ENCODE peak calls at places on chromosomes 12 and 14, in five cellular contexts. T is stimulated activated CD8-positive, alpha-beta memory T cell treated with anti-CD3 and anti-CD28 coated beads, Interleukin-4, amount 100 ng/mL, for 1 hour; E is Calu3; M is fibroblast of pulmonary artery; B is lower leg skin. S is an unnamed sample.

GRCh38 chr12:81450920-81451739 is 308.0 kb downstream of the PPFIA2 start:
- DNase-seq in T (no peak), E (peak; percentile 72), M (peak; percentile 81), B (no peak), S (peak; percentile 74)

GRCh38 chr12:93860659-93861373 is 183.6 kb downstream of the CRADD start:
- DNase-seq in T (no peak), E (no peak), M (no peak), B (no peak), S (peak; percentile 88)

GRCh38 chr12:12837025-12837872 is 24.1 kb downstream of the DDX47 start:
- DNase-seq in T (no peak), E (peak; percentile 64), M (peak; percentile 83), B (peak; percentile 35), S (peak; percentile 81)

GRCh38 chr12:113194971-113195391 is 9.5 kb downstream of the RITA1 start:
- DNase-seq in T (no peak), E (no peak), M (peak; percentile 35), B (no peak), S (no peak)

GRCh38 chr12:66885115-66885875 is 206.4 kb upstream of the GRIP1 start:
- DNase-seq in T (no peak), E (no peak), M (no peak), B (no peak), S (no peak)

GRCh38 chr12:110545812-110546211 is 37.3 kb downstream of the PPTC7 start:
- DNase-seq in T (no peak), E (no peak), M (no peak), B (no peak), S (no peak)

GRCh38 chr12:131164096-131164872 is 210.6 kb downstream of the ADGRD1 start:
- DNase-seq in T (no peak), E (no peak), M (no peak), B (no peak), S (no peak)

GRCh38 chr12:120470150-120470817 is 736 bp upstream of the SRSF9 start:
- DNase-seq in T (no peak), E (no peak), M (peak; percentile 19), B (no peak), S (no peak)

GRCh38 chr12:16606201-16606849 is 363 bp upstream of the LMO3 start:
- DNase-seq in T (no peak), E (peak; percentile 29), M (peak; percentile 65), B (no peak), S (no peak)

GRCh38 chr12:27573972-27574371 is 50.0 kb downstream of the PPFIBP1 start:
- DNase-seq in T (no peak), E (no peak), M (peak; percentile 93), B (no peak), S (peak; percentile 50)

GRCh38 chr14:100866666-100867630 is 36.6 kb downstream of the RTL1 start:
- DNase-seq in T (no peak), E (no peak), M (no peak), B (no peak), S (no peak)

GRCh38 chr12:31477669-31478068 is 113.3 kb downstream of the DENND5B start:
- DNase-seq in T (no peak), E (no peak), M (no peak), B (no peak), S (no peak)